ENCODE peak calls at places on chromosome 9, in ten cellular contexts. K is astrocyte of the cerebellum; R is posterior vena cava; X is stimulated activated CD4-positive, alpha-beta T cell treated with anti-CD3 and anti-CD28 coated beads, Interleukin-4, amount 100 ng/mL, for 48 hours; A is left colon; W is GM04504; Y is PC-3; H is activated CD8-positive, alpha-beta memory T cell treated with anti-CD3 and anti-CD28 coated beads for 4 hours; C is aorta; E is RPMI7951. J is an unnamed sample.

GRCh38 chr9:128244443-128245226 is 31.2 kb downstream of the GOLGA2 start:
- DNase-seq in K (peak), R (peak), X (no peak), A (peak), W (peak), Y (no peak), H (no peak), C (peak), E (peak), J (peak)

GRCh38 chr9:137222190-137223077 is at the start of gene RNF208:
- DNase-seq in K (no peak), R (no peak), X (no peak), A (no peak), W (no peak), Y (no peak), H (no peak), C (no peak), E (no peak), J (no peak)

GRCh38 chr9:71736236-71736635 is 32.1 kb downstream of the CEMIP2 start:
- DNase-seq in K (no peak), R (no peak), X (no peak), A (no peak), W (no peak), Y (no peak), H (no peak), C (no peak), E (no peak), J (no peak)

GRCh38 chr9:124489222-124489621 is 18.0 kb downstream of the NR5A1 start:
- DNase-seq in K (no peak), R (no peak), X (no peak), A (no peak), W (no peak), Y (no peak), H (no peak), C (no peak), E (peak), J (no peak)

GRCh38 chr9:18824095-18824666 is 208.8 kb downstream of the SAXO1 start:
- DNase-seq in K (no peak), R (no peak), X (no peak), A (no peak), W (peak), Y (peak), H (no peak), C (no peak), E (peak), J (no peak)

GRCh38 chr9:33988219-33988890 is 60.3 kb downstream of the UBAP2 start:
- DNase-seq in K (no peak), R (no peak), X (peak), A (no peak), W (no peak), Y (peak), H (no peak), C (no peak), E (no peak), J (no peak)

GRCh38 chr9:126122901-126123616 is 203.6 kb upstream of the MVB12B start:
- DNase-seq in K (no peak), R (peak), X (no peak), A (no peak), W (no peak), Y (no peak), H (no peak), C (no peak), E (no peak), J (no peak)

GRCh38 chr9:116686693-116687073 is 422 bp upstream of the TRIM32 start:
- DNase-seq in K (no peak), R (no peak), X (no peak), A (no peak), W (no peak), Y (peak), H (no peak), C (no peak), E (no peak), J (no peak)

GRCh38 chr9:123407537-123407828 is 51.5 kb downstream of the CRB2 start:
- DNase-seq in K (no peak), R (no peak), X (no peak), A (no peak), W (no peak), Y (no peak), H (no peak), C (peak), E (no peak), J (no peak)

J was measured in SJSA1.